ENCODE peak calls at places on chromosomes 11 and 22, in five cellular contexts. Y is CD4-positive, alpha-beta memory T cell; J is substantia nigra; F is A549; K is CD8-positive, alpha-beta T cell. R is an unnamed sample.

GRCh38 chr11:19027829-19028595 is 32.5 kb downstream of the MRGPRX2 start:
- DNase-seq in J (no peak), F (peak; percentile 15), K (no peak), Y (no peak), R (no peak)

GRCh38 chr22:24975125-24975640 is 22.7 kb downstream of the KIAA1671 start:
- DNase-seq in F (no peak), K (no peak), Y (no peak), J (no peak), R (no peak)

GRCh38 chr11:118152552-118153471 is at the start of gene SCN4B:
- DNase-seq in F (peak; percentile 56), K (no peak), Y (no peak), J (no peak), R (peak; percentile 72)

GRCh38 chr22:40953446-40953845 is 2.3 kb downstream of the RBX1 start:
- DNase-seq in K (no peak), Y (no peak), J (no peak), F (no peak), R (no peak)

GRCh38 chr11:31798057-31799035 is 12.8 kb downstream of the PAX6 start:
- DNase-seq in K (no peak), F (no peak), Y (no peak), J (no peak), R (no peak)

GRCh38 chr11:59857444-59858434 is 8.5 kb downstream of the TCN1 start:
- DNase-seq in F (peak; percentile 6), J (no peak), Y (peak; percentile 67), K (peak; percentile 2), R (no peak)

GRCh38 chr22:46614070-46614931 is 5.9 kb upstream of the GRAMD4 start:
- DNase-seq in F (no peak), K (peak; percentile 59), Y (peak; percentile 91), J (no peak), R (no peak)

GRCh38 chr22:31958625-31959239 is 14.4 kb downstream of the YWHAH start:
- DNase-seq in F (no peak), K (no peak), J (no peak), Y (peak; percentile 72), R (no peak)

GRCh38 chr11:126419801-126420729 is 64.6 kb downstream of the ST3GAL4 start:
- DNase-seq in K (no peak), F (no peak), Y (no peak), J (no peak), R (no peak)

GRCh38 chr22:50192825-50193204 is 7.1 kb downstream of the TRABD start:
- DNase-seq in K (peak; percentile 46), F (no peak), Y (peak; percentile 80), J (no peak), R (no peak)

GRCh38 chr22:49659924-49660315 is 167.8 kb downstream of the BRD1 start:
- DNase-seq in J (no peak), K (no peak), Y (no peak), F (no peak), R (no peak)

GRCh38 chr11:72763823-72764222 is 11.6 kb upstream of the ARAP1 start:
- DNase-seq in K (no peak), J (no peak), Y (no peak), F (no peak), R (no peak)
- H3K27ac ChIP-seq in K (no peak overlapping the region), J (no peak overlapping the region), Y (no peak overlapping the region), F (no peak overlapping the region), R (no peak overlapping the region)

GRCh38 chr11:119373059-119373875 is 8.2 kb downstream of the USP2 start:
- DNase-seq in Y (no peak), F (no peak), J (no peak), K (no peak), R (no peak)

GRCh38 chr11:119374632-119375394 is 6.7 kb downstream of the USP2 start:
- DNase-seq in F (no peak), J (no peak), Y (no peak), K (no peak), R (peak; percentile 78)

GRCh38 chr11:119372260-119373058 is 9.0 kb downstream of the USP2 start:
- DNase-seq in K (no peak), F (no peak), Y (no peak), J (no peak), R (no peak)

GRCh38 chr11:119375629-119376196 is 5.8 kb downstream of the USP2 start:
- DNase-seq in Y (no peak), F (no peak), K (no peak), J (peak; percentile 85), R (peak; percentile 77)

DNA sequence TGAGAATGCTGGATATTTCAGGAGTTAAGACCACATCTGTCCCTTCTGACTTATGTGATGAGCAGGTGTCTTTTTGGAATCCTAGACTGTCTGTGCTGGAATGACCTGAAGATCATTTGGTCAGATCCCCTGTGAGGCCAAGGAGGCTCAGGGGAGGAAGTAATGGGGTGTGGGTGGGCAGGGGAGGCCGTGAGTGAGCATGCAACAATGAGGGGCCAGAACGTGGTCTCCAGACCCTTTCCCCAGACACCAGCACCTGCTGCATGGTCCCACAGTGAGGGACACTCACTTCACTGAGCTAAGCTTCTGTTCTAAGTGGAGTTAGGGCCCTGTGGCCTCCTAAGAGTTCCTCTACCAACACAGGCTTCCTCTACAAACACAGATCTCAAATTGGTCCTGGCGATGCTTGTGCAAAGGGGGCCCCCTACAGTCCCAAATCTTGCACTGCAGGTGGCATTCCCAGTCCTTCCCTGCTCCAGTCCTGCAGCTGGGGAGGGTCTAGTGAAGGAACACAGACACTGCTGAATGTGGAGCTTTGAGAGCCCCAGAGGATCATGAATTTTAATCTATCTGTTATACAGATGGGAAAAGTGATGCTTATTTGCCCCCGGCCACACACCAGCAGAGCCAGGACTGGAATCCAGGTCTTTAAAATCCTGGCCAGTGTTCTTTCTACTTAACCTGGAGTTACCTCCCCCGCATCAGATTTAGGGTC is 7.4 kb downstream of the USP2 start:
- DNase-seq in K (no peak), J (peak; percentile 70), F (peak; percentile 52), Y (no peak), R (peak; percentile 63)
- H3K27ac ChIP-seq in K (no peak overlapping the region), J (peak overlapping the region; percentile 100), F (no peak overlapping the region), Y (no peak overlapping the region), R (peak overlapping the region; percentile 98)

DNA sequence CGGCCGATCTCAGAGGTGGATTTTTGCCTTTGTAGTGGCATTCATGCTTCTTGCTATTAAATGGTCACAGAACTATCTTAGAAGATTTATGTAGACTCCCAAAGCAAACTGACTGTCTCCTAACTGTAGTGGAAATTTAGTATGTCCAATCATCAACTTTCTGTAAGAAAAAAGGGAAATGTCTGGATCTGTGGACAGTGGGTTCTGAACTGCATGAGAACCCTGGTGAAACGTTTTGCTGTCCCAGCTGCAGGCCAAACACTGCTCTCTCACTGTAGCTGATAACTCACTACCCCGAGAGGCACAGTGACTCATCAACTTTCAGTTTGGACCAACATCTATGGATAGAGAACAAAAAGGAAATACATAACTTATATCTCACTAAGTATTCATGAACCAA is 387.1 kb downstream of the SOX6 start:
- DNase-seq in Y (no peak), F (peak; percentile 35), J (peak; percentile 14), K (no peak), R (peak; percentile 62)
- H3K27ac ChIP-seq in Y (no peak overlapping the region), F (peak overlapping the region; percentile 89), J (no peak overlapping the region), K (no peak overlapping the region), R (peak overlapping the region; percentile 46)

GRCh38 chr11:75214843-75215242 is 25.7 kb upstream of the TPBGL start:
- DNase-seq in F (no peak), J (no peak), Y (no peak), K (no peak), R (no peak)
- H3K27ac ChIP-seq in F (no peak overlapping the region), J (no peak overlapping the region), Y (no peak overlapping the region), K (no peak overlapping the region), R (no peak overlapping the region)

DNA sequence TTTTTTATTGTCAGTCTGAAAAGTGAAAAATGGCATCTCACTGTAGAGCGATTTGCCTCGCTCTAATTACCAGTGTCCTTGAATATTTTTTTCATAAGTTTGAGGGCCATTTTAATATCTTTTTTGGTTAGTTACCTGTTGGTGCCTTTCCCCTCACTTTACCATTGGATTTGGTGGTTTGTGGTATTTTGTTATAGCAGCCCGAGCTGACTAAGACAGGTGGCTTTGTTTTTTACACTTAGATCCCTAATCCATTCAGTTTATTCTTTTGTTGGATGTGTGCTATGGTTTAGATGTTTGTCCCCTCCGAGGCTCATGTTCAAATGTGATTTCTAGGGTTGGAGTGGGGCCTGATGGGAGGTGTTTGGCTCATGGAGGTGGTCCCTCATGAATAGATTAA is 6.5 kb upstream of the CAPN5 start:
- DNase-seq in J (no peak), K (no peak), F (no peak), Y (no peak), R (no peak)
- H3K27ac ChIP-seq in J (no peak overlapping the region), K (no peak overlapping the region), F (peak overlapping the region; percentile 58), Y (no peak overlapping the region), R (no peak overlapping the region)

GRCh38 chr22:27476729-27477128 is 324.8 kb downstream of the MN1 start:
- DNase-seq in J (no peak), Y (no peak), F (peak; percentile 60), K (no peak), R (no peak)
- H3K27ac ChIP-seq in J (no peak overlapping the region), Y (no peak overlapping the region), F (peak overlapping the region; percentile 93), K (no peak overlapping the region), R (no peak overlapping the region)

DNA sequence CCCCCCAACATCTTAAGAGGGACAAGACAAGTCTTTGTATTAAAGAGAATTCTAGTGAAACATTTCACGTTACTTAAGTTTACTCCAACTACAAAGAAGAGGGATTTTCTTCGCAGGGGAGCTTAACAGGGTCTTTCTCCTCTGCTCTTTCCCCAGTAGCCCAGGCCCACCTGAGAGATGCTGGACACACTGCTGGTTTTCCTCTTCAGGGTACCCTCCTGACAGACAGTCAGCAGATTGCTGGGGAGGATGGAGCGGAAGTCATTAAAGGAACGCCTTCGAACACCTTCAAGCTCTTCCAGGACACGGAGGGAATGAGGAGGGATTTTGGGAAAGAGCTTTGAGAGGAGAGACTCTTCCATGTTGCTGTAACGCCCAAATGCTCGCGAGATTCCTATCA is 39.1 kb downstream of the PI4KA start:
- DNase-seq in J (no peak), Y (no peak), F (no peak), K (no peak), R (no peak)
- H3K27ac ChIP-seq in J (no peak overlapping the region), Y (no peak overlapping the region), F (no peak overlapping the region), K (no peak overlapping the region), R (no peak overlapping the region)